ENCODE peak calls at places on chromosomes 1 and 21, in five cellular contexts. N is K562, Z is AG04449, X is pancreas, W is heart right ventricle. J is an unnamed sample.

GRCh38 chr1:155893389-155894142 is 17.6 kb downstream of the RIT1 start:
- DNase-seq in N (peak), Z (no peak), X (no peak), W (no peak), J (no peak)

GRCh38 chr1:115771847-115772457 is 3.4 kb upstream of the CASQ2 start:
- DNase-seq in N (peak), Z (peak), X (peak), W (peak), J (peak)

GRCh38 chr1:211378844-211379243 is 52.2 kb downstream of the TRAF5 start:
- DNase-seq in N (no peak), Z (peak), X (no peak), W (no peak), J (no peak)

GRCh38 chr21:43203523-43204080 is 34.8 kb downstream of the CRYAA start:
- DNase-seq in N (no peak), Z (no peak), X (peak), W (no peak), J (no peak)

GRCh38 chr1:223075834-223076233 is 67.2 kb downstream of the TLR5 start:
- DNase-seq in N (no peak), Z (no peak), X (no peak), W (no peak), J (no peak)

GRCh38 chr1:234925440-234926251 is 203.0 kb downstream of the TOMM20 start:
- DNase-seq in N (no peak), Z (peak), X (no peak), W (no peak), J (peak)

GRCh38 chr1:213987422-213987875 is 324 bp upstream of the PROX1 start:
- DNase-seq in N (no peak), Z (no peak), X (no peak), W (no peak), J (no peak)

GRCh38 chr1:38741341-38741740 is 118.2 kb downstream of the RRAGC start:
- DNase-seq in N (no peak), Z (peak), X (no peak), W (no peak), J (no peak)

GRCh38 chr1:186994816-186995361 is 166.1 kb downstream of the PLA2G4A start:
- DNase-seq in N (no peak), Z (no peak), X (no peak), W (no peak), J (no peak)

DNA sequence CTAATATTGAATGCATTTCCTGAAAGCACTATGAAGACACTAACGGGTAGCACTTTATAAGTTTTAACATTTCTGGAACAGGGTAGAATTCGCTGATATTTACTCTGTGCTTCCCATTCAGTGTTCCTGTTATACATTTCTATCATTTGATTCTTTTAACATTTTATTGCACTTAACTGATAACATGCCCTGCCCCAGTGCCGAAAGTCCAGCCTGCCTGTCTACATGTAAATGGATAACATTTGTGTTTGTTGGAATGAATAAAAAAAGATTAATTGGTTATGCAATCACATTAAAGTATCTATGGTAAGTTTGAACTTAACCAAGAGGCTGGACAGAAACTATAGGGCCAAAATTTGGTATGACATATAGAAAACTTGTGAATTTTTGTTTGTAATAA is 790.5 kb upstream of the TPTE start:
- DNase-seq in N (no peak), Z (no peak), X (no peak), W (no peak), J (no peak)
- TF ChIP-seq CTCF in N (no peak), Z (no peak), X (no peak), W (no peak), J (no peak)

GRCh38 chr1:217133958-217134856 is 411.0 kb upstream of the ESRRG start:
- DNase-seq in N (no peak), Z (no peak), X (no peak), W (peak), J (no peak)
- H3K4me3 ChIP-seq in N (no peak), Z (no peak), X (peak), W (peak), J (peak)

GRCh38 chr1:85027242-85027983 is 20.9 kb downstream of the MCOLN3 start:
- DNase-seq in N (no peak), Z (no peak), X (no peak), W (no peak), J (no peak)
- TF ChIP-seq CTCF in N (peak), Z (no peak), X (no peak), W (peak), J (no peak)

GRCh38 chr1:44730741-44731512 is at the start of gene RNU5D-1:
- DNase-seq in N (peak), Z (peak), X (peak), W (peak), J (peak)
- H3K4me3 ChIP-seq in N (peak), Z (peak), X (peak), W (peak), J (no peak)

J was measured in astrocyte of the cerebellum.